ENCODE peak calls at places on chromosomes 4 and X, in four cellular contexts. One of them, this sample, is unnamed.

GRCh38 chrX:128020701-128021100 is 31.5 kb downstream of the ACTRT1 start:
- DNase-seq in H54: no peak
- DNase-seq in KG1: no peak
- DNase-seq in activated T-cell treated with anti-CD3 and anti-CD28 coated beads for 48 hours: no peak
- DNase-seq in this sample: peak

GRCh38 chr4:2560167-2560566 is 23.7 kb downstream of the FAM193A start:
- DNase-seq in activated T-cell treated with anti-CD3 and anti-CD28 coated beads for 48 hours: no peak
- DNase-seq in KG1: no peak
- DNase-seq in H54: no peak
- DNase-seq in this sample: no peak

GRCh38 chr4:77372375-77372774 is 215.4 kb downstream of the CCNG2 start:
- DNase-seq in H54: no peak
- DNase-seq in activated T-cell treated with anti-CD3 and anti-CD28 coated beads for 48 hours: no peak
- DNase-seq in KG1: no peak
- DNase-seq in this sample: no peak

GRCh38 chr4:181674315-181674714 is 568.9 kb upstream of the TENM3 start:
- DNase-seq in KG1: no peak
- DNase-seq in H54: no peak
- DNase-seq in activated T-cell treated with anti-CD3 and anti-CD28 coated beads for 48 hours: no peak
- DNase-seq in this sample: no peak

GRCh38 chrX:30751497-30751896 is 98.3 kb downstream of the GK start:
- DNase-seq in activated T-cell treated with anti-CD3 and anti-CD28 coated beads for 48 hours: no peak
- DNase-seq in KG1: no peak
- DNase-seq in H54: no peak
- DNase-seq in this sample: no peak

GRCh38 chr4:159111417-159111816 is 8.5 kb downstream of the RAPGEF2 start:
- DNase-seq in KG1: no peak
- DNase-seq in H54: no peak
- DNase-seq in activated T-cell treated with anti-CD3 and anti-CD28 coated beads for 48 hours: no peak
- DNase-seq in this sample: no peak

GRCh38 chr4:113756005-113756410 is 5.5 kb downstream of the CAMK2D start:
- DNase-seq in H54: peak
- DNase-seq in KG1: no peak
- DNase-seq in activated T-cell treated with anti-CD3 and anti-CD28 coated beads for 48 hours: no peak
- DNase-seq in this sample: peak

GRCh38 chrX:150212672-150213480 is 150.2 kb upstream of the MAMLD1 start:
- DNase-seq in KG1: no peak
- DNase-seq in activated T-cell treated with anti-CD3 and anti-CD28 coated beads for 48 hours: no peak
- DNase-seq in H54: no peak
- DNase-seq in this sample: no peak

GRCh38 chr4:48831532-48832015 is 686 bp downstream of the OCIAD1 start:
- DNase-seq in activated T-cell treated with anti-CD3 and anti-CD28 coated beads for 48 hours: no peak
- DNase-seq in H54: no peak
- DNase-seq in KG1: no peak
- DNase-seq in this sample: no peak

GRCh38 chr4:85787133-85787532 is 312.2 kb downstream of the ARHGAP24 start:
- DNase-seq in H54: no peak
- DNase-seq in activated T-cell treated with anti-CD3 and anti-CD28 coated beads for 48 hours: no peak
- DNase-seq in KG1: no peak
- DNase-seq in this sample: peak

GRCh38 chr4:113996599-113997177 is 17.2 kb upstream of the ARSJ start:
- DNase-seq in KG1: no peak
- DNase-seq in activated T-cell treated with anti-CD3 and anti-CD28 coated beads for 48 hours: no peak
- DNase-seq in H54: no peak
- DNase-seq in this sample: no peak

GRCh38 chr4:39719804-39720580 is 22.1 kb downstream of the UBE2K start:
- DNase-seq in H54: no peak
- DNase-seq in activated T-cell treated with anti-CD3 and anti-CD28 coated beads for 48 hours: no peak
- DNase-seq in KG1: no peak
- DNase-seq in this sample: no peak

GRCh38 chr4:113539408-113539807 is 222.1 kb downstream of the CAMK2D start:
- DNase-seq in activated T-cell treated with anti-CD3 and anti-CD28 coated beads for 48 hours: peak
- DNase-seq in KG1: no peak
- DNase-seq in H54: peak
- DNase-seq in this sample: peak

GRCh38 chr4:118969359-118969758 is 80.7 kb downstream of the SYNPO2 start:
- DNase-seq in activated T-cell treated with anti-CD3 and anti-CD28 coated beads for 48 hours: no peak
- DNase-seq in KG1: no peak
- DNase-seq in H54: no peak
- DNase-seq in this sample: peak

GRCh38 chr4:145782756-145783155 is 102.8 kb downstream of the C4orf51 start:
- DNase-seq in H54: no peak
- DNase-seq in activated T-cell treated with anti-CD3 and anti-CD28 coated beads for 48 hours: no peak
- DNase-seq in KG1: no peak
- DNase-seq in this sample: peak

GRCh38 chrX:133495464-133496391 is 80.4 kb upstream of the GPC4 start:
- DNase-seq in KG1: no peak
- DNase-seq in H54: no peak
- DNase-seq in activated T-cell treated with anti-CD3 and anti-CD28 coated beads for 48 hours: no peak
- DNase-seq in this sample: no peak

GRCh38 chr4:153488006-153488718 is 22.0 kb downstream of the TMEM131L start:
- DNase-seq in H54: no peak
- DNase-seq in KG1: no peak
- DNase-seq in activated T-cell treated with anti-CD3 and anti-CD28 coated beads for 48 hours: peak
- DNase-seq in this sample: peak

GRCh38 chrX:14352511-14352910 is 176.8 kb upstream of the GLRA2 start:
- DNase-seq in H54: no peak
- DNase-seq in KG1: no peak
- DNase-seq in activated T-cell treated with anti-CD3 and anti-CD28 coated beads for 48 hours: no peak
- DNase-seq in this sample: no peak

GRCh38 chrX:1610736-1611135 is 4.1 kb upstream of the ASMT start:
- DNase-seq in KG1: no peak
- DNase-seq in H54: no peak
- DNase-seq in activated T-cell treated with anti-CD3 and anti-CD28 coated beads for 48 hours: no peak
- DNase-seq in this sample: no peak

GRCh38 chr4:183443609-183444148 is 757 bp upstream of the CDKN2AIP start:
- DNase-seq in KG1: no peak
- DNase-seq in H54: no peak
- DNase-seq in activated T-cell treated with anti-CD3 and anti-CD28 coated beads for 48 hours: no peak
- DNase-seq in this sample: peak

GRCh38 chr4:84470204-84470785 is 28.8 kb downstream of the NKX6-1 start:
- DNase-seq in KG1: no peak
- DNase-seq in H54: no peak
- DNase-seq in activated T-cell treated with anti-CD3 and anti-CD28 coated beads for 48 hours: no peak
- DNase-seq in this sample: no peak

GRCh38 chr4:24888475-24888874 is 24.4 kb downstream of the CCDC149 start:
- DNase-seq in H54: no peak
- DNase-seq in KG1: no peak
- DNase-seq in activated T-cell treated with anti-CD3 and anti-CD28 coated beads for 48 hours: no peak
- DNase-seq in this sample: no peak

GRCh38 chr4:88275516-88275915 is 8.8 kb downstream of the PPM1K start:
- DNase-seq in H54: no peak
- DNase-seq in activated T-cell treated with anti-CD3 and anti-CD28 coated beads for 48 hours: no peak
- DNase-seq in KG1: peak
- DNase-seq in this sample: peak

GRCh38 chrX:149699761-149700160 is 12.1 kb upstream of the MAGEA11 start:
- DNase-seq in H54: no peak
- DNase-seq in KG1: peak
- DNase-seq in activated T-cell treated with anti-CD3 and anti-CD28 coated beads for 48 hours: no peak
- DNase-seq in this sample: no peak

GRCh38 chr4:1952046-1952700 is 56.6 kb downstream of the NELFA start:
- DNase-seq in KG1: no peak
- DNase-seq in H54: no peak
- DNase-seq in activated T-cell treated with anti-CD3 and anti-CD28 coated beads for 48 hours: no peak
- DNase-seq in this sample: no peak

GRCh38 chrX:110059410-110059809 is 56.5 kb downstream of the TMEM164 start:
- DNase-seq in KG1: no peak
- DNase-seq in H54: no peak
- DNase-seq in activated T-cell treated with anti-CD3 and anti-CD28 coated beads for 48 hours: no peak
- DNase-seq in this sample: no peak

GRCh38 chr4:74117024-74117534 is 18.1 kb upstream of the CXCL2 start:
- DNase-seq in activated T-cell treated with anti-CD3 and anti-CD28 coated beads for 48 hours: no peak
- DNase-seq in H54: no peak
- DNase-seq in KG1: no peak
- DNase-seq in this sample: peak

GRCh38 chr4:126180642-126181041 is 865.9 kb downstream of the FAT4 start:
- DNase-seq in KG1: no peak
- DNase-seq in activated T-cell treated with anti-CD3 and anti-CD28 coated beads for 48 hours: no peak
- DNase-seq in H54: no peak
- DNase-seq in this sample: no peak

GRCh38 chrX:153981231-153981630 is 8.7 kb downstream of the TMEM187 start:
- DNase-seq in activated T-cell treated with anti-CD3 and anti-CD28 coated beads for 48 hours: no peak
- DNase-seq in H54: no peak
- DNase-seq in KG1: no peak
- DNase-seq in this sample: no peak

GRCh38 chr4:181504846-181505374 is 738.3 kb upstream of the TENM3 start:
- DNase-seq in activated T-cell treated with anti-CD3 and anti-CD28 coated beads for 48 hours: no peak
- DNase-seq in KG1: no peak
- DNase-seq in H54: no peak
- DNase-seq in this sample: no peak

GRCh38 chrX:622104-622503 is 8.5 kb upstream of the SHOX start:
- DNase-seq in H54: no peak
- DNase-seq in activated T-cell treated with anti-CD3 and anti-CD28 coated beads for 48 hours: no peak
- DNase-seq in KG1: no peak
- DNase-seq in this sample: no peak

GRCh38 chr4:172143605-172144314 is 330.6 kb downstream of the GALNTL6 start:
- DNase-seq in H54: no peak
- DNase-seq in activated T-cell treated with anti-CD3 and anti-CD28 coated beads for 48 hours: no peak
- DNase-seq in KG1: no peak
- DNase-seq in this sample: no peak

GRCh38 chrX:69568828-69569227 is 47.1 kb upstream of the EDA start:
- DNase-seq in H54: no peak
- DNase-seq in KG1: no peak
- DNase-seq in activated T-cell treated with anti-CD3 and anti-CD28 coated beads for 48 hours: no peak
- DNase-seq in this sample: no peak

GRCh38 chr4:125780159-125780558 is 465.4 kb downstream of the FAT4 start:
- DNase-seq in activated T-cell treated with anti-CD3 and anti-CD28 coated beads for 48 hours: no peak
- DNase-seq in KG1: no peak
- DNase-seq in H54: no peak
- DNase-seq in this sample: no peak

GRCh38 chr4:212438-213174 is 88.3 kb downstream of the ZNF718 start:
- DNase-seq in activated T-cell treated with anti-CD3 and anti-CD28 coated beads for 48 hours: no peak
- DNase-seq in H54: no peak
- DNase-seq in KG1: no peak
- DNase-seq in this sample: peak

GRCh38 chrX:150905293-150905692 is 6.8 kb upstream of the CD99L2 start:
- DNase-seq in KG1: no peak
- DNase-seq in H54: no peak
- DNase-seq in activated T-cell treated with anti-CD3 and anti-CD28 coated beads for 48 hours: no peak
- DNase-seq in this sample: no peak

GRCh38 chrX:15245896-15246295 is 24.0 kb downstream of the ASB9 start:
- DNase-seq in activated T-cell treated with anti-CD3 and anti-CD28 coated beads for 48 hours: no peak
- DNase-seq in KG1: no peak
- DNase-seq in H54: no peak
- DNase-seq in this sample: peak

GRCh38 chr4:187732524-187732923 is 263.0 kb upstream of the ZFP42 start:
- DNase-seq in activated T-cell treated with anti-CD3 and anti-CD28 coated beads for 48 hours: no peak
- DNase-seq in KG1: no peak
- DNase-seq in H54: no peak
- DNase-seq in this sample: no peak

This sample was measured in brain microvascular endothelial cell.